ENCODE peak calls at places on chromosomes 1 and 21, in ten cellular contexts. One of them, this sample, is unnamed.

GRCh38 chr21:41501919-41502318 is 6.0 kb downstream of the TMPRSS2 start:
- DNase-seq in CD4-positive, CD25-positive, alpha-beta regulatory T cell: no peak
- DNase-seq in CD8-positive, alpha-beta T cell: no peak
- DNase-seq in left ventricle myocardium inferior: no peak
- DNase-seq in A549: no peak
- DNase-seq in CD4-positive, alpha-beta memory T cell: no peak
- DNase-seq in fibroblast of lung: peak; percentile 20
- DNase-seq in tibial nerve: no peak
- DNase-seq in breast epithelium: peak; percentile 28
- DNase-seq in stomach: no peak
- DNase-seq in this sample: no peak

GRCh38 chr1:31678681-31679080 is 25.1 kb downstream of the COL16A1 start:
- DNase-seq in A549: no peak
- DNase-seq in tibial nerve: no peak
- DNase-seq in left ventricle myocardium inferior: no peak
- DNase-seq in breast epithelium: no peak
- DNase-seq in CD8-positive, alpha-beta T cell: no peak
- DNase-seq in CD4-positive, CD25-positive, alpha-beta regulatory T cell: no peak
- DNase-seq in fibroblast of lung: no peak
- DNase-seq in CD4-positive, alpha-beta memory T cell: no peak
- DNase-seq in stomach: no peak
- DNase-seq in this sample: no peak

GRCh38 chr1:198904356-198904755 is 265.5 kb downstream of the PTPRC start:
- DNase-seq in left ventricle myocardium inferior: no peak
- DNase-seq in CD8-positive, alpha-beta T cell: no peak
- DNase-seq in fibroblast of lung: peak; percentile 59
- DNase-seq in breast epithelium: no peak
- DNase-seq in A549: no peak
- DNase-seq in CD4-positive, CD25-positive, alpha-beta regulatory T cell: no peak
- DNase-seq in tibial nerve: no peak
- DNase-seq in stomach: no peak
- DNase-seq in CD4-positive, alpha-beta memory T cell: no peak
- DNase-seq in this sample: no peak

GRCh38 chr1:224378855-224379631 is 22.4 kb downstream of the CNIH4 start:
- DNase-seq in breast epithelium: no peak
- DNase-seq in CD4-positive, CD25-positive, alpha-beta regulatory T cell: no peak
- DNase-seq in fibroblast of lung: no peak
- DNase-seq in stomach: no peak
- DNase-seq in CD8-positive, alpha-beta T cell: no peak
- DNase-seq in CD4-positive, alpha-beta memory T cell: no peak
- DNase-seq in left ventricle myocardium inferior: no peak
- DNase-seq in tibial nerve: no peak
- DNase-seq in A549: no peak
- DNase-seq in this sample: no peak

GRCh38 chr1:8560611-8561544 is 243.0 kb downstream of the SLC45A1 start:
- DNase-seq in CD4-positive, CD25-positive, alpha-beta regulatory T cell: peak; percentile 30
- DNase-seq in A549: peak; percentile 15
- DNase-seq in tibial nerve: peak; percentile 34
- DNase-seq in left ventricle myocardium inferior: no peak
- DNase-seq in CD4-positive, alpha-beta memory T cell: peak; percentile 51
- DNase-seq in fibroblast of lung: peak; percentile 32
- DNase-seq in stomach: no peak
- DNase-seq in breast epithelium: no peak
- DNase-seq in CD8-positive, alpha-beta T cell: peak; percentile 28
- DNase-seq in this sample: peak; percentile 12

GRCh38 chr1:21659099-21659923 is 9.8 kb downstream of the RAP1GAP start:
- DNase-seq in stomach: peak; percentile 88
- DNase-seq in breast epithelium: peak; percentile 68
- DNase-seq in CD4-positive, alpha-beta memory T cell: peak; percentile 81
- DNase-seq in left ventricle myocardium inferior: peak; percentile 70
- DNase-seq in CD8-positive, alpha-beta T cell: peak; percentile 84
- DNase-seq in fibroblast of lung: peak; percentile 51
- DNase-seq in CD4-positive, CD25-positive, alpha-beta regulatory T cell: peak; percentile 68
- DNase-seq in A549: peak; percentile 63
- DNase-seq in tibial nerve: peak; percentile 59
- DNase-seq in this sample: peak; percentile 87

GRCh38 chr1:76759950-76760349 is 107.3 kb upstream of the ST6GALNAC5 start:
- DNase-seq in A549: no peak
- DNase-seq in CD4-positive, CD25-positive, alpha-beta regulatory T cell: no peak
- DNase-seq in left ventricle myocardium inferior: no peak
- DNase-seq in CD8-positive, alpha-beta T cell: no peak
- DNase-seq in stomach: no peak
- DNase-seq in CD4-positive, alpha-beta memory T cell: no peak
- DNase-seq in breast epithelium: no peak
- DNase-seq in tibial nerve: no peak
- DNase-seq in fibroblast of lung: peak; percentile 38
- DNase-seq in this sample: no peak

GRCh38 chr1:231803353-231803752 is 176.8 kb downstream of the DISC1 start:
- DNase-seq in CD4-positive, alpha-beta memory T cell: no peak
- DNase-seq in CD4-positive, CD25-positive, alpha-beta regulatory T cell: no peak
- DNase-seq in breast epithelium: no peak
- DNase-seq in stomach: no peak
- DNase-seq in A549: no peak
- DNase-seq in left ventricle myocardium inferior: no peak
- DNase-seq in tibial nerve: peak; percentile 52
- DNase-seq in fibroblast of lung: peak; percentile 43
- DNase-seq in CD8-positive, alpha-beta T cell: no peak
- DNase-seq in this sample: no peak

GRCh38 chr1:23593042-23593521 is 33.8 kb upstream of the ID3 start:
- DNase-seq in CD8-positive, alpha-beta T cell: no peak
- DNase-seq in tibial nerve: no peak
- DNase-seq in A549: no peak
- DNase-seq in left ventricle myocardium inferior: no peak
- DNase-seq in CD4-positive, alpha-beta memory T cell: no peak
- DNase-seq in CD4-positive, CD25-positive, alpha-beta regulatory T cell: no peak
- DNase-seq in stomach: no peak
- DNase-seq in breast epithelium: no peak
- DNase-seq in fibroblast of lung: no peak
- DNase-seq in this sample: no peak

GRCh38 chr1:219699870-219700269 is 87.0 kb upstream of the ZC3H11B start:
- DNase-seq in CD4-positive, alpha-beta memory T cell: no peak
- DNase-seq in A549: no peak
- DNase-seq in stomach: no peak
- DNase-seq in CD8-positive, alpha-beta T cell: no peak
- DNase-seq in fibroblast of lung: peak; percentile 97
- DNase-seq in left ventricle myocardium inferior: no peak
- DNase-seq in breast epithelium: no peak
- DNase-seq in tibial nerve: no peak
- DNase-seq in CD4-positive, CD25-positive, alpha-beta regulatory T cell: no peak
- DNase-seq in this sample: no peak

GRCh38 chr1:99465176-99465900 is 180.6 kb upstream of the PALMD start:
- DNase-seq in CD4-positive, CD25-positive, alpha-beta regulatory T cell: no peak
- DNase-seq in breast epithelium: no peak
- DNase-seq in A549: no peak
- DNase-seq in stomach: no peak
- DNase-seq in CD4-positive, alpha-beta memory T cell: no peak
- DNase-seq in CD8-positive, alpha-beta T cell: no peak
- DNase-seq in left ventricle myocardium inferior: no peak
- DNase-seq in tibial nerve: no peak
- DNase-seq in fibroblast of lung: peak; percentile 93
- DNase-seq in this sample: no peak

GRCh38 chr1:89538361-89538760 is 13.7 kb downstream of the LRRC8B start:
- DNase-seq in tibial nerve: no peak
- DNase-seq in left ventricle myocardium inferior: no peak
- DNase-seq in A549: no peak
- DNase-seq in breast epithelium: no peak
- DNase-seq in CD4-positive, CD25-positive, alpha-beta regulatory T cell: no peak
- DNase-seq in stomach: no peak
- DNase-seq in fibroblast of lung: peak; percentile 45
- DNase-seq in CD8-positive, alpha-beta T cell: no peak
- DNase-seq in CD4-positive, alpha-beta memory T cell: no peak
- DNase-seq in this sample: no peak

GRCh38 chr1:46411601-46412341 is 17.7 kb downstream of the FAAH start:
- DNase-seq in CD4-positive, CD25-positive, alpha-beta regulatory T cell: no peak
- DNase-seq in A549: no peak
- DNase-seq in stomach: no peak
- DNase-seq in CD4-positive, alpha-beta memory T cell: no peak
- DNase-seq in tibial nerve: no peak
- DNase-seq in left ventricle myocardium inferior: no peak
- DNase-seq in CD8-positive, alpha-beta T cell: no peak
- DNase-seq in breast epithelium: no peak
- DNase-seq in fibroblast of lung: no peak
- DNase-seq in this sample: no peak

GRCh38 chr21:41110664-41111063 is 57.3 kb upstream of the BACE2 start:
- DNase-seq in tibial nerve: no peak
- DNase-seq in stomach: no peak
- DNase-seq in fibroblast of lung: no peak
- DNase-seq in left ventricle myocardium inferior: no peak
- DNase-seq in breast epithelium: no peak
- DNase-seq in A549: no peak
- DNase-seq in CD8-positive, alpha-beta T cell: no peak
- DNase-seq in CD4-positive, CD25-positive, alpha-beta regulatory T cell: no peak
- DNase-seq in CD4-positive, alpha-beta memory T cell: no peak
- DNase-seq in this sample: no peak

GRCh38 chr1:22971161-22972062 is 1.3 kb downstream of the LACTBL1 start:
- DNase-seq in A549: no peak
- DNase-seq in breast epithelium: no peak
- DNase-seq in CD4-positive, alpha-beta memory T cell: no peak
- DNase-seq in fibroblast of lung: peak; percentile 31
- DNase-seq in CD8-positive, alpha-beta T cell: no peak
- DNase-seq in stomach: no peak
- DNase-seq in CD4-positive, CD25-positive, alpha-beta regulatory T cell: no peak
- DNase-seq in tibial nerve: no peak
- DNase-seq in left ventricle myocardium inferior: no peak
- DNase-seq in this sample: no peak

DNA sequence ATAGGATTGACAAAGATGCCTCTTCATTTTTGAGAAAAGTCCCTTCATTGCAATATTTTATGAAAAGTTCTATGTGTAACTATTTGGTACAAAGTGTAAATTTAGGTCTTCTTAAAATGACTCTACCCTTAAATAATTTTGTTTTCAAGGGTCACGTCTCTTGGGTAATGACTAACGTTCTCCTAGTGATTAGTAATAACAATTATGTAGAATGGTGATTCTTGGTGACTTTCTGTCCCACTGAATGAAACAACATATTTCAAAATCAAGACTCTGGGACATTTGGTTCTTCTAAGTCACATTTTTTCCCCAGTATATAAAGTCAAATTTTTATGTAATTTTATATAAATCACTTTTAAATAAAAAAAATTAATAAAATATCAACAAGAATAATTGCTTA is 277.5 kb upstream of the ADAMTS5 start:
- DNase-seq in stomach: no peak
- DNase-seq in CD4-positive, alpha-beta memory T cell: no peak
- DNase-seq in A549: no peak
- DNase-seq in fibroblast of lung: no peak
- DNase-seq in CD4-positive, CD25-positive, alpha-beta regulatory T cell: no peak
- DNase-seq in CD8-positive, alpha-beta T cell: no peak
- DNase-seq in tibial nerve: no peak
- DNase-seq in breast epithelium: no peak
- DNase-seq in left ventricle myocardium inferior: no peak
- DNase-seq in this sample: no peak
- H3K9me3 ChIP-seq in stomach: no peaks in the 10 kb centered on the region
- H3K9me3 ChIP-seq in CD4-positive, alpha-beta memory T cell: no peaks in the 10 kb centered on the region
- H3K9me3 ChIP-seq in A549: no peaks in the 10 kb centered on the region
- H3K9me3 ChIP-seq in fibroblast of lung: no peaks in the 10 kb centered on the region
- H3K9me3 ChIP-seq in CD4-positive, CD25-positive, alpha-beta regulatory T cell: no peaks in the 10 kb centered on the region
- H3K9me3 ChIP-seq in CD8-positive, alpha-beta T cell: no peaks in the 10 kb centered on the region
- H3K9me3 ChIP-seq in tibial nerve: no peaks in the 10 kb centered on the region
- H3K9me3 ChIP-seq in breast epithelium: no peaks in the 10 kb centered on the region
- H3K9me3 ChIP-seq in left ventricle myocardium inferior: no peaks in the 10 kb centered on the region
- H3K9me3 ChIP-seq in this sample: no peaks in the 10 kb centered on the region

GRCh38 chr21:44819283-44820243 is 1.7 kb upstream of the SUMO3 start:
- DNase-seq in A549: no peak
- DNase-seq in stomach: no peak
- DNase-seq in tibial nerve: no peak
- DNase-seq in left ventricle myocardium inferior: no peak
- DNase-seq in CD8-positive, alpha-beta T cell: no peak
- DNase-seq in fibroblast of lung: no peak
- DNase-seq in CD4-positive, CD25-positive, alpha-beta regulatory T cell: no peak
- DNase-seq in CD4-positive, alpha-beta memory T cell: no peak
- DNase-seq in breast epithelium: no peak
- DNase-seq in this sample: no peak
- H3K9me3 ChIP-seq in A549: peaks cover 34% of the 10 kb centered on the region
- H3K9me3 ChIP-seq in stomach: peaks cover 6% of the 10 kb centered on the region
- H3K9me3 ChIP-seq in tibial nerve: peaks cover 48% of the 10 kb centered on the region
- H3K9me3 ChIP-seq in left ventricle myocardium inferior: peaks cover 48% of the 10 kb centered on the region
- H3K9me3 ChIP-seq in CD8-positive, alpha-beta T cell: peaks cover 5% of the 10 kb centered on the region
- H3K9me3 ChIP-seq in fibroblast of lung: no peaks in the 10 kb centered on the region
- H3K9me3 ChIP-seq in CD4-positive, CD25-positive, alpha-beta regulatory T cell: peaks cover 12% of the 10 kb centered on the region
- H3K9me3 ChIP-seq in CD4-positive, alpha-beta memory T cell: no peaks in the 10 kb centered on the region
- H3K9me3 ChIP-seq in breast epithelium: peaks cover 12% of the 10 kb centered on the region
- H3K9me3 ChIP-seq in this sample: peaks cover 3% of the 10 kb centered on the region

GRCh38 chr1:14743368-14743767 is 144.9 kb downstream of the KAZN start:
- DNase-seq in fibroblast of lung: no peak
- DNase-seq in CD8-positive, alpha-beta T cell: no peak
- DNase-seq in left ventricle myocardium inferior: no peak
- DNase-seq in A549: no peak
- DNase-seq in breast epithelium: no peak
- DNase-seq in CD4-positive, alpha-beta memory T cell: no peak
- DNase-seq in tibial nerve: no peak
- DNase-seq in stomach: no peak
- DNase-seq in CD4-positive, CD25-positive, alpha-beta regulatory T cell: no peak
- DNase-seq in this sample: no peak
- H3K9me3 ChIP-seq in fibroblast of lung: no peaks in the 10 kb centered on the region
- H3K9me3 ChIP-seq in CD8-positive, alpha-beta T cell: no peaks in the 10 kb centered on the region
- H3K9me3 ChIP-seq in left ventricle myocardium inferior: no peaks in the 10 kb centered on the region
- H3K9me3 ChIP-seq in A549: no peaks in the 10 kb centered on the region
- H3K9me3 ChIP-seq in breast epithelium: no peaks in the 10 kb centered on the region
- H3K9me3 ChIP-seq in CD4-positive, alpha-beta memory T cell: no peaks in the 10 kb centered on the region
- H3K9me3 ChIP-seq in tibial nerve: no peaks in the 10 kb centered on the region
- H3K9me3 ChIP-seq in stomach: no peaks in the 10 kb centered on the region
- H3K9me3 ChIP-seq in CD4-positive, CD25-positive, alpha-beta regulatory T cell: no peaks in the 10 kb centered on the region
- H3K9me3 ChIP-seq in this sample: no peaks in the 10 kb centered on the region

GRCh38 chr1:2916153-2916552 is 105.1 kb upstream of the ACTRT2 start:
- DNase-seq in breast epithelium: no peak
- DNase-seq in fibroblast of lung: no peak
- DNase-seq in CD8-positive, alpha-beta T cell: no peak
- DNase-seq in CD4-positive, CD25-positive, alpha-beta regulatory T cell: no peak
- DNase-seq in A549: no peak
- DNase-seq in tibial nerve: no peak
- DNase-seq in stomach: no peak
- DNase-seq in CD4-positive, alpha-beta memory T cell: no peak
- DNase-seq in left ventricle myocardium inferior: no peak
- DNase-seq in this sample: no peak

GRCh38 chr1:2912424-2912823 is 108.8 kb upstream of the ACTRT2 start:
- DNase-seq in stomach: no peak
- DNase-seq in CD8-positive, alpha-beta T cell: no peak
- DNase-seq in CD4-positive, CD25-positive, alpha-beta regulatory T cell: no peak
- DNase-seq in fibroblast of lung: no peak
- DNase-seq in tibial nerve: no peak
- DNase-seq in CD4-positive, alpha-beta memory T cell: no peak
- DNase-seq in breast epithelium: no peak
- DNase-seq in A549: no peak
- DNase-seq in left ventricle myocardium inferior: no peak
- DNase-seq in this sample: no peak

GRCh38 chr1:2916706-2917105 is 104.6 kb upstream of the ACTRT2 start:
- DNase-seq in A549: no peak
- DNase-seq in stomach: no peak
- DNase-seq in fibroblast of lung: no peak
- DNase-seq in left ventricle myocardium inferior: no peak
- DNase-seq in breast epithelium: no peak
- DNase-seq in CD4-positive, CD25-positive, alpha-beta regulatory T cell: no peak
- DNase-seq in tibial nerve: no peak
- DNase-seq in CD8-positive, alpha-beta T cell: no peak
- DNase-seq in CD4-positive, alpha-beta memory T cell: no peak
- DNase-seq in this sample: no peak

GRCh38 chr1:2913091-2913490 is 108.2 kb upstream of the ACTRT2 start:
- DNase-seq in left ventricle myocardium inferior: no peak
- DNase-seq in CD4-positive, alpha-beta memory T cell: no peak
- DNase-seq in tibial nerve: no peak
- DNase-seq in A549: no peak
- DNase-seq in CD8-positive, alpha-beta T cell: no peak
- DNase-seq in fibroblast of lung: no peak
- DNase-seq in stomach: no peak
- DNase-seq in CD4-positive, CD25-positive, alpha-beta regulatory T cell: no peak
- DNase-seq in breast epithelium: no peak
- DNase-seq in this sample: no peak

GRCh38 chr1:2914702-2915101 is 106.6 kb upstream of the ACTRT2 start:
- DNase-seq in CD8-positive, alpha-beta T cell: no peak
- DNase-seq in fibroblast of lung: no peak
- DNase-seq in tibial nerve: no peak
- DNase-seq in breast epithelium: no peak
- DNase-seq in A549: no peak
- DNase-seq in left ventricle myocardium inferior: no peak
- DNase-seq in CD4-positive, alpha-beta memory T cell: no peak
- DNase-seq in CD4-positive, CD25-positive, alpha-beta regulatory T cell: no peak
- DNase-seq in stomach: no peak
- DNase-seq in this sample: no peak
- H3K9me3 ChIP-seq in CD8-positive, alpha-beta T cell: no peaks in the 10 kb centered on the region
- H3K9me3 ChIP-seq in fibroblast of lung: peaks cover 7% of the 10 kb centered on the region
- H3K9me3 ChIP-seq in tibial nerve: no peaks in the 10 kb centered on the region
- H3K9me3 ChIP-seq in breast epithelium: no peaks in the 10 kb centered on the region
- H3K9me3 ChIP-seq in A549: no peaks in the 10 kb centered on the region
- H3K9me3 ChIP-seq in left ventricle myocardium inferior: no peaks in the 10 kb centered on the region
- H3K9me3 ChIP-seq in CD4-positive, alpha-beta memory T cell: no peaks in the 10 kb centered on the region
- H3K9me3 ChIP-seq in CD4-positive, CD25-positive, alpha-beta regulatory T cell: no peaks in the 10 kb centered on the region
- H3K9me3 ChIP-seq in stomach: no peaks in the 10 kb centered on the region
- H3K9me3 ChIP-seq in this sample: no peaks in the 10 kb centered on the region